ENCODE peak calls at places on chromosome 11, in five cellular contexts. U, W, Q, O and L are unnamed samples.

GRCh38 chr11:13826505-13827278 is 135.8 kb upstream of the SPON1 start:
- DNase-seq in U (no peak), O (peak), W (no peak), Q (no peak), L (no peak)

GRCh38 chr11:126198648-126199047 is 12.8 kb downstream of the RPUSD4 start:
- DNase-seq in U (no peak), Q (no peak), W (no peak), O (no peak), L (no peak)

GRCh38 chr11:128584253-128584652 is 3.1 kb downstream of the ETS1 start:
- DNase-seq in Q (no peak), W (no peak), O (no peak), U (no peak), L (no peak)

GRCh38 chr11:117572671-117573070 is 224.3 kb downstream of the DSCAML1 start:
- DNase-seq in U (peak), W (no peak), O (no peak), Q (no peak), L (no peak)

GRCh38 chr11:4826425-4826824 is 5.3 kb downstream of the OR51F2 start:
- DNase-seq in W (no peak), Q (no peak), U (no peak), O (peak), L (no peak)

GRCh38 chr11:104092744-104093143 is 56.3 kb downstream of the DDI1 start:
- DNase-seq in Q (no peak), U (no peak), W (no peak), O (no peak), L (no peak)

GRCh38 chr11:115644846-115645245 is 140.6 kb upstream of the CADM1 start:
- DNase-seq in O (peak), Q (no peak), U (no peak), W (no peak), L (no peak)

GRCh38 chr11:78111298-78111697 is 28.1 kb downstream of the ALG8 start:
- DNase-seq in U (no peak), O (no peak), W (no peak), Q (no peak), L (no peak)

GRCh38 chr11:78100276-78101040 is 20.8 kb upstream of the NDUFC2 start:
- DNase-seq in U (no peak), W (no peak), O (no peak), Q (no peak), L (no peak)

GRCh38 chr11:74019104-74019738 is 10.3 kb upstream of the UCP3 start:
- DNase-seq in U (no peak), O (no peak), Q (peak), W (peak), L (no peak)

GRCh38 chr11:40722179-40722795 is 737.2 kb downstream of the LRRC4C start:
- DNase-seq in Q (no peak), W (no peak), O (peak), U (no peak), L (peak)

GRCh38 chr11:105838668-105839403 is 183.2 kb downstream of the MSANTD4 start:
- DNase-seq in W (no peak), O (peak), Q (no peak), U (no peak), L (no peak)

GRCh38 chr11:19100885-19101284 is 16.1 kb upstream of the ZDHHC13 start:
- DNase-seq in U (no peak), W (no peak), O (no peak), Q (no peak), L (no peak)

GRCh38 chr11:70272009-70272408 is 1.5 kb downstream of the PPFIA1 start:
- DNase-seq in O (no peak), W (no peak), Q (no peak), U (no peak), L (no peak)

GRCh38 chr11:119340335-119341221 is at the start of gene C1QTNF5:
- DNase-seq in O (peak), U (peak), W (peak), Q (peak), L (no peak)

GRCh38 chr11:68215524-68216170 is 2.6 kb upstream of the KMT5B start:
- DNase-seq in Q (peak), U (no peak), W (no peak), O (no peak), L (no peak)

GRCh38 chr11:68216171-68216938 is 3.3 kb upstream of the KMT5B start:
- DNase-seq in Q (peak), W (peak), O (no peak), U (no peak), L (no peak)

GRCh38 chr11:68213555-68214172 is 568 bp upstream of the KMT5B start:
- DNase-seq in Q (peak), O (peak), W (peak), U (peak), L (peak)

GRCh38 chr11:68214173-68215086 is 1.3 kb upstream of the KMT5B start:
- DNase-seq in U (peak), O (no peak), Q (peak), W (peak), L (no peak)

DNA sequence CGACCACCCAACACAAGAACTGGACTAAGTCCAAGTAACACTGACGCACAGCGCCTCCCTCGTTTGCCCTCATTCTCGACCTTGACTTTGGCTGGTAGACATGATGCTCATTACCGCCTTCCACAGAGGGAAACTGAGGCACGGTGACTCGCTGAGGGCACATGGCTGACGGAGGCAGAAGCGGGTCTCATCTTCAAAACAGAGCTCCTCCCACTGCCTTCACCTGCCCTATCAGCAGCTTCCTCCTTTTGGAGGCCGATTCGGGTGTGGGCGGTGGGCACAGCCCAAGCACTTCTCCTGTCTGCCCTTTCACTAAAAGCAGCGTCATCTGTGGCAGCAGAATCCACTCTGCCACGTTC is 2.0 kb upstream of the KMT5B start:
- DNase-seq in W (no peak), U (peak), O (no peak), Q (peak), L (peak)
- TF ChIP-seq CTCF in W (no peak), U (no peak), O (no peak), Q (no peak), L (no peak)

GRCh38 chr11:9738700-9739099 is 74.8 kb downstream of the SWAP70 start:
- DNase-seq in U (no peak), W (no peak), O (no peak), Q (no peak), L (no peak)
- TF ChIP-seq CTCF in U (no peak), W (no peak), O (no peak), Q (no peak), L (no peak)

DNA sequence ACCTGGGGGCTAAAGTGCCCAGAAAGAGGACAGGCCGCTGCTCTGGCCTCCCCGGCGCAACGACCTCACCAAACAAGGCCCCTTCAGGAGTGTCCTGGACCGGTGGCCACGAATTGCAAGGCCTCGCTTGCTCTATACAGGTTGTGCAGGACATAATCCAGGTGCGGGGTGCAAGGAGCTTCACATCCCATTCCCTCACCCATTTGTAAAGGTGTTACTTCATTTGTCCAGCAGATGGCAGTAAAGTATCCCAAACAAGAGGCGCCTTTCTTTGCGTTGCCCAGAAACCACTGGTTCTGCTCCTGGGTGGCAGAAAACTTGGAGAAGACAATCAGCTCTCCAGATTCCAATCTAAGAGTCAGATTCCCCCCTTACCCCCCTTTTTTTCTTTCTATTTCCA is 35.9 kb upstream of the PRDM11 start:
- DNase-seq in U (no peak), W (no peak), O (peak), Q (no peak), L (peak)
- TF ChIP-seq CTCF in U (peak), W (peak), O (peak), Q (peak), L (peak)

DNA sequence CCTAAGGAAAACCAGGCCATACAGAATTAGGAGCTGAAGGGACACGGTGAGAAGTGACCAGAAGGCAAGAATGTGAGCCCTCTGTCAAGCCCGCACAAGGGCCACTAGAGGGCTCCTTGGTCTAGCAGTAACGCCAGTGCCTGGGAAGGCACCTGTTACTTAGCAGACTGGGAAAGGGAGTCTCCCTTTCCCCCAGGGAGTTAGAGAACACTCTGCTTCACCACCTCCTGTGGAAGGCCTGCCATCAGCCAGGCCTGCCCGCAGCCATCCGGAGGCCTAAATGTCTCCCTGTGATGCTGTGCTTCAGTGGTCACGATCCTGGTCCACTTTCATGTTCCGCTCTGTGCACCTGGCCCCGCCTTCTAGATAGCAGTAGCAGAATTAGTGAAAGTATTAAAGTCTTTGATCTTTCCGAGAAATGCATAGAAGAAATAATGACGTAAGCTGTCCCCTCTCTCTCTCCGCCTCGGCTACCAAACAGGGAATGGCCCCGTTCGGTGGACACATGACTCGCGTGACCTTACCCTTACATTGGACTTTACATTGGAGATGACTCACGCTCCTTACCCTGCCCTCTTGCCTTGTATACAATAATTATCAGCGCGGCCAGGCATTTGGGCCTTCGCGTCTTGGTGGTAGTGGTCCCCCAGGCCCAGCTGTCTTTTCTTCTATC is 10.7 kb upstream of the GSTP1 start:
- DNase-seq in W (peak), Q (peak), O (peak), U (peak), L (no peak)
- TF ChIP-seq CTCF in W (peak), Q (peak), O (peak), U (peak), L (peak)

DNA sequence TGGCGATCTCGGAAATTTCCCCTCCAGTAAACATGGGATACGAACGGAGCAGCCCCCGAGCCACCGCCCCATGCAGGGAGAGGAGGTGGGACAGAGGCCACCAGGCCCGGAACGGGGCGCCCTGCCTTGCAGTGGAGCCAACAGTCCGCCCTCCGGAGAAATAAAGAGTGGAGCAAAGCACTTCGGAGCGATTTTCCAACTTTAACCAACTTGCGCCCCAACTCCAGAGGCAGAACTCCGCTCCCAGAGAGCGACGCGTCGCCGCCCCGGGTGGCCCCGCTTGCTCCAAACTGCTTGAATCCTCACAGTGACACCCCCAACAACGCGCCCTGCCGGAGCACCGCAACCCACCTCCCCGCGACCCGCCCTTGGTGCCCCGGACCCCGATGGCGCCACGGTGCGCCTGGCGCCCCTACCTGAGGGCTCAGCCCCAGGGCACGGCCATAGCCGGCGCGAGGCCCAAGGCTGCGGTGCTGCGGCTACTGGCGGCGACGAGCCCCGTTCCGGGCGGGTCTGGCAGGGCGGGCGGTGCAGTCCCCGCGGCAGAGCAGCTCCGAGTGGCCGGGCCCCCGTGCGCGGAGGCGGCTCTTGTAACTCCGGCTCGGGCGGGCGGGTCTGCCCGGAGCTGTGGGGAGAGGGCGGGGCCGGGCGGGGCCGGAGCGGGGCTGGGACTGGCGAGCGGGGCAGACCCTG is at the start of gene AHNAK:
- DNase-seq in Q (peak), W (peak), U (peak), O (peak), L (peak)
- TF ChIP-seq CTCF in Q (no peak), W (no peak), U (no peak), O (no peak), L (no peak)

GRCh38 chr11:58615556-58615955 is 6.9 kb upstream of the CNTF start:
- DNase-seq in W (no peak), Q (no peak), U (no peak), O (no peak), L (no peak)

GRCh38 chr11:58621586-58622262 is 741 bp upstream of the CNTF start:
- DNase-seq in O (no peak), W (no peak), Q (no peak), U (no peak), L (peak)

GRCh38 chr11:58622344-58622743 is at the start of gene CNTF:
- DNase-seq in U (no peak), O (no peak), W (no peak), Q (no peak), L (no peak)

GRCh38 chr11:58616594-58616993 is 5.9 kb upstream of the CNTF start:
- DNase-seq in O (peak), Q (peak), U (no peak), W (peak), L (no peak)

GRCh38 chr11:58618215-58618614 is 4.2 kb upstream of the CNTF start:
- DNase-seq in O (no peak), Q (no peak), U (no peak), W (no peak), L (no peak)
- TF ChIP-seq CTCF in O (no peak), Q (no peak), U (no peak), W (peak), L (peak)

GRCh38 chr11:102940714-102941588 is 14.6 kb downstream of the MMP13 start:
- DNase-seq in Q (no peak), O (peak), W (no peak), U (no peak), L (peak)
- TF ChIP-seq CTCF in Q (peak), O (peak), W (peak), U (peak), L (peak)

GRCh38 chr11:64381350-64381749 is 22.4 kb downstream of the RPS6KA4 start:
- DNase-seq in O (no peak), W (no peak), Q (no peak), U (no peak), L (no peak)
- TF ChIP-seq CTCF in O (no peak), W (no peak), Q (no peak), U (no peak), L (no peak)